ENCODE peak calls at places on chromosomes 5 and 9, in nine cellular contexts. A is Peyer's patch; E is epithelial cell of esophagus; V is RWPE1; I is HFFc6; B is omental fat pad; D is fibroblast of villous mesenchyme; Z is CD4-positive, alpha-beta T cell; F is SK-N-SH. R is an unnamed sample.
A peak's percentile ranks its signal among the peaks of the same experiment; 100 is the strongest.

GRCh38 chr9:34380511-34381315 is 4.0 kb upstream of the MYORG start:
- DNase-seq in A (peak; percentile 96), E (peak; percentile 72), V (peak; percentile 91), I (peak; percentile 37), B (peak; percentile 42), D (peak; percentile 75), Z (peak; percentile 68), F (peak; percentile 94), R (peak; percentile 89)

GRCh38 chr9:110443878-110444245 is 106.2 kb upstream of the TXNDC8 start:
- DNase-seq in A (no peak), E (peak; percentile 21), V (no peak), I (peak; percentile 43), B (no peak), D (peak; percentile 64), Z (no peak), F (no peak), R (no peak)

GRCh38 chr5:113606298-113607134 is 93.0 kb downstream of the YTHDC2 start:
- DNase-seq in A (no peak), E (peak; percentile 56), V (peak; percentile 77), I (peak; percentile 43), B (no peak), D (peak; percentile 68), Z (peak; percentile 25), F (peak; percentile 66), R (peak; percentile 33)

GRCh38 chr9:99451121-99451606 is 229.1 kb downstream of the SEC61B start:
- DNase-seq in A (no peak), E (peak; percentile 27), V (no peak), I (no peak), B (no peak), D (no peak), Z (no peak), F (peak; percentile 30), R (no peak)

GRCh38 chr5:52885614-52886013 is 97.9 kb downstream of the ITGA1 start:
- DNase-seq in A (no peak), E (no peak), V (no peak), I (no peak), B (no peak), D (no peak), Z (no peak), F (no peak), R (no peak)

GRCh38 chr9:122941560-122942234 is 877 bp downstream of the RABGAP1 start:
- DNase-seq in A (no peak), E (peak; percentile 72), V (peak; percentile 50), I (peak; percentile 56), B (no peak), D (peak; percentile 80), Z (no peak), F (no peak), R (peak; percentile 51)

GRCh38 chr5:127425037-127425436 is 92.4 kb upstream of the PRRC1 start:
- DNase-seq in A (no peak), E (no peak), V (no peak), I (no peak), B (no peak), D (no peak), Z (no peak), F (no peak), R (no peak)

GRCh38 chr5:180360078-180360957 is 7.2 kb upstream of the GFPT2 start:
- DNase-seq in A (no peak), E (no peak), V (no peak), I (no peak), B (no peak), D (no peak), Z (no peak), F (no peak), R (no peak)

GRCh38 chr5:158121678-158122077 is 262.7 kb upstream of the CLINT1 start:
- DNase-seq in A (no peak), E (no peak), V (no peak), I (no peak), B (no peak), D (no peak), Z (no peak), F (no peak), R (no peak)
- TF ChIP-seq CTCF in A (no peak), E (no peak), V (no peak), I (no peak), B (no peak), D (no peak), Z (no peak), F (peak; percentile 14), R (no peak)

GRCh38 chr9:9299134-9299533 is 1313.7 kb downstream of the PTPRD start:
- DNase-seq in A (no peak), E (no peak), V (no peak), I (no peak), B (no peak), D (no peak), Z (no peak), F (peak; percentile 0), R (no peak)
- TF ChIP-seq CTCF in A (no peak), E (no peak), V (no peak), I (no peak), B (no peak), D (no peak), Z (no peak), F (no peak), R (no peak)

GRCh38 chr9:69261636-69262035 is 63.4 kb upstream of the ENTREP1 start:
- DNase-seq in A (no peak), E (no peak), V (no peak), I (no peak), B (no peak), D (no peak), Z (no peak), F (no peak), R (no peak)
- TF ChIP-seq CTCF in A (no peak), E (no peak), V (no peak), I (no peak), B (no peak), D (peak; percentile 2), Z (no peak), F (no peak), R (no peak)

GRCh38 chr9:82164159-82164558 is 175.6 kb downstream of the SPATA31D1 start:
- DNase-seq in A (no peak), E (peak; percentile 32), V (no peak), I (no peak), B (no peak), D (no peak), Z (no peak), F (no peak), R (no peak)
- TF ChIP-seq CTCF in A (no peak), E (no peak), V (no peak), I (no peak), B (no peak), D (no peak), Z (no peak), F (no peak), R (no peak)

GRCh38 chr5:78992136-78992535 is 7.0 kb upstream of the ARSB start:
- DNase-seq in A (no peak), E (no peak), V (no peak), I (no peak), B (no peak), D (peak; percentile 53), Z (no peak), F (no peak), R (no peak)

GRCh38 chr5:78993165-78993564 is 8.1 kb upstream of the ARSB start:
- DNase-seq in A (no peak), E (no peak), V (no peak), I (no peak), B (no peak), D (no peak), Z (no peak), F (no peak), R (no peak)

GRCh38 chr5:78985407-78986223 is 505 bp upstream of the ARSB start:
- DNase-seq in A (no peak), E (peak; percentile 38), V (no peak), I (peak; percentile 29), B (peak; percentile 26), D (peak; percentile 25), Z (peak; percentile 14), F (peak; percentile 43), R (peak; percentile 57)

GRCh38 chr5:78984611-78985406 is at the start of gene ARSB:
- DNase-seq in A (peak; percentile 90), E (peak; percentile 80), V (peak; percentile 96), I (peak; percentile 75), B (peak; percentile 60), D (peak; percentile 81), Z (peak; percentile 49), F (peak; percentile 97), R (peak; percentile 91)

DNA sequence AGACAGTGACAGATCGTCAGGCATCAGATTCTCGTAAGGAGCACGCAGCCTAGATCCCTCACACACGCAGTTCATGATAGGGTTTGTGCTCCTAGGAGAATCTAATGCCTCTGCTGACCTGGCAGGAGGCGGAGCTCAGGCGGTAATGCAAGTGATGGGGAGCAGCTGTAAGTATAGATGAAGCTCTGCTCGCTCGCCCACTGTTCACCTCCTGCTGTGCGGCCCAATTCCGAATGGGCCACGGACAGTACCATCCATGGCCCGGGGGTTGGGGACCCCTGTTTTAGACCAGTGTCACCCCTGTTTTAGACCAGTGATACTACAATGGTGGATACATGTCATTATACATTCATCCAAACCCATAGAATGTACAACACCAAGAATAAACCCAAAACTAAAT is 4.0 kb upstream of the ARSB start:
- DNase-seq in A (no peak), E (no peak), V (no peak), I (no peak), B (no peak), D (no peak), Z (no peak), F (no peak), R (no peak)
- TF ChIP-seq CTCF in A (no peak), E (no peak), V (no peak), I (no peak), B (no peak), D (no peak), Z (no peak), F (no peak), R (no peak)

R was measured in colonic mucosa.